ENCODE peak calls at places on chromosomes 13 and 19, in ten cellular contexts. B is cardiac fibroblast, N is choroid plexus epithelial cell, W is HCT116, U is mucosa of descending colon, K is fibroblast of mammary gland, O is kidney epithelial cell, P is body of pancreas, R is foreskin fibroblast, G is DND-41. Y is an unnamed sample.

GRCh38 chr13:42041684-42042035 is 6.8 kb upstream of the DGKH start:
- DNase-seq in B (peak; percentile 74), U (peak; percentile 58), N (peak; percentile 76), R (peak; percentile 68), O (no peak), W (no peak), P (peak; percentile 61), K (peak; percentile 68), G (no peak), Y (no peak)

GRCh38 chr19:21322528-21322927 is 6.7 kb downstream of the ZNF708 start:
- DNase-seq in B (peak; percentile 68), U (no peak), G (no peak), R (no peak), N (no peak), O (no peak), P (peak; percentile 13), K (peak; percentile 12), W (no peak), Y (no peak)

GRCh38 chr19:5046339-5047039 is 77.6 kb downstream of the KDM4B start:
- DNase-seq in U (peak; percentile 83), R (peak; percentile 68), O (no peak), P (peak; percentile 94), B (no peak), W (no peak), G (no peak), N (peak; percentile 34), K (no peak), Y (no peak)

GRCh38 chr13:54018485-54018884 is 989.9 kb downstream of the OLFM4 start:
- DNase-seq in U (no peak), N (no peak), P (no peak), K (no peak), W (no peak), B (no peak), O (no peak), R (no peak), G (no peak), Y (no peak)

GRCh38 chr13:23723463-23723862 is 153.3 kb downstream of the TNFRSF19 start:
- DNase-seq in P (no peak), G (no peak), K (peak; percentile 85), R (peak; percentile 56), W (no peak), B (peak; percentile 48), U (no peak), N (peak; percentile 38), O (no peak), Y (peak; percentile 54)

GRCh38 chr13:95546919-95547318 is 5.6 kb upstream of the CLDN10 start:
- DNase-seq in R (no peak), P (no peak), B (no peak), O (no peak), U (no peak), K (no peak), N (no peak), G (no peak), W (no peak), Y (no peak)

GRCh38 chr19:29531458-29532025 is 5.7 kb downstream of the VSTM2B start:
- DNase-seq in U (no peak), K (no peak), R (no peak), G (no peak), W (no peak), N (no peak), O (no peak), B (no peak), P (no peak), Y (no peak)

GRCh38 chr13:112957295-112957677 is 11.7 kb upstream of the MCF2L start:
- DNase-seq in G (no peak), O (no peak), R (no peak), P (no peak), U (no peak), B (no peak), K (no peak), N (no peak), W (no peak), Y (no peak)

GRCh38 chr13:51453308-51453958 is 597 bp upstream of the INTS6 start:
- DNase-seq in G (peak; percentile 87), U (peak; percentile 92), P (peak; percentile 85), N (no peak), B (no peak), O (no peak), W (no peak), R (no peak), K (no peak), Y (no peak)

GRCh38 chr19:41816761-41817160 is 20.4 kb downstream of the CEACAM3 start:
- DNase-seq in P (no peak), N (no peak), K (no peak), W (no peak), B (no peak), R (no peak), U (no peak), G (no peak), O (no peak), Y (no peak)

GRCh38 chr19:45254044-45254531 is 3.0 kb downstream of the MARK4 start:
- DNase-seq in U (no peak), B (no peak), G (peak; percentile 12), R (no peak), P (no peak), K (no peak), N (no peak), O (no peak), W (no peak), Y (no peak)

GRCh38 chr19:7850975-7851622 is 21.1 kb downstream of the EVI5L start:
- DNase-seq in W (no peak), G (no peak), B (no peak), O (no peak), K (no peak), P (no peak), R (no peak), U (no peak), N (no peak), Y (no peak)

GRCh38 chr13:97948041-97948440 is 5.4 kb upstream of the IPO5 start:
- DNase-seq in O (no peak), K (peak; percentile 28), R (peak; percentile 34), U (no peak), W (no peak), P (no peak), B (no peak), G (no peak), N (no peak), Y (no peak)

GRCh38 chr13:98216135-98216565 is 39.1 kb upstream of the RNF113B start:
- DNase-seq in K (peak; percentile 86), W (peak; percentile 33), O (peak; percentile 62), G (no peak), R (peak; percentile 92), B (peak; percentile 34), U (no peak), N (peak; percentile 95), P (peak; percentile 71), Y (no peak)

GRCh38 chr19:13917888-13918406 is 11.9 kb downstream of the CC2D1A start:
- DNase-seq in B (no peak), W (no peak), O (no peak), U (no peak), P (no peak), K (no peak), G (no peak), R (no peak), N (no peak), Y (no peak)

GRCh38 chr13:97535619-97536018 is 101.7 kb downstream of the RAP2A start:
- DNase-seq in R (peak; percentile 9), G (no peak), N (peak; percentile 45), P (no peak), U (no peak), O (no peak), W (no peak), K (peak; percentile 85), B (peak; percentile 20), Y (no peak)

GRCh38 chr13:38173403-38173802 is 176.2 kb upstream of the UFM1 start:
- DNase-seq in K (no peak), R (no peak), N (no peak), U (no peak), P (no peak), W (no peak), B (no peak), O (no peak), G (no peak), Y (no peak)

GRCh38 chr19:991174-991931 is 7.2 kb downstream of the WDR18 start:
- DNase-seq in K (peak; percentile 54), R (peak; percentile 36), G (peak; percentile 66), B (peak; percentile 64), O (no peak), N (peak; percentile 64), W (peak; percentile 22), P (no peak), U (peak; percentile 76), Y (no peak)

DNA sequence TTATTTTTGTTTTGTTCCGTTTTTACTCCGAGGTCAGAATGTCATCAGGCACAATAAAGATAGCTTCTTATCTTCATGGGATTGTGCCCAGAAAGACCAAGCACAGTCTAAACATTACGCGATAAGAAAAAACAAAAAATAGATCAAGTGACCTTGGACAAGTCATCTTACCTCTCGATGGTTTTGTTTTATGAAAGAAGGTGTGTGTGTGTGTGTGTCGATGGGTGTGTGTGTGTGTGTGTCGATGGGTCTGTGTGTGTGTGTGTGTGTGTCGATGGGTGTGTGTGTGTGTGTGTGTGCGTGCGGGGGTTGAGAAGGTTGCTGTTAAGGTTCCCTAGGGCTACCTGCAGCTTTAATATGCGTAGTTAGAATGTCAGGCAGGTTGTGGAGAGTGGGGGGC is 616 bp upstream of the ATP8A2 start:
- DNase-seq in U (no peak), G (no peak), B (no peak), O (no peak), K (no peak), R (no peak), W (no peak), N (no peak), P (no peak), Y (no peak)
- TF ChIP-seq CTCF in U (no peak), G (no peak), B (no peak), O (no peak), K (no peak), R (no peak), W (no peak), N (no peak), P (no peak), Y (no peak)

DNA sequence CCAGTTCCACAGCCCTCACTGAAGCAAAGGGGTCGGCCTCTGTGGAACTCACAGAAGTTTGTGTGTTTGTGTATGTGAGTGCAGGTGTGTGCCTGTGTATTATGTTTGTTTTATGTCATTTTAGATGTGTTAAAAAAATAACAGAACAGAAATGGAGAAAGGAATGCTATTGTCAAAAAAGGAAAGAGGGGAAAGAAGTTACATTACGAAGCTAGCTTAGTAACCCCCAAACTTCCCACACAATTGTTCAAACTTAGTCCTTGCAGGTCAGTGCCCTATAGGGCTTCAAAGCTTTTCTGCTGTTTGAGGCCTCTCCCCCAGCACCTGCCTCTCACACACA is 1505.6 kb upstream of the SLC10A2 start:
- DNase-seq in B (no peak), N (no peak), G (no peak), W (no peak), P (no peak), U (no peak), K (no peak), O (no peak), R (no peak), Y (no peak)
- H3K4me3 ChIP-seq in B (no peak overlapping the region), N (no peak overlapping the region), G (no peak overlapping the region), W (no peak overlapping the region), P (no peak overlapping the region), U (no peak overlapping the region), K (no peak overlapping the region), O (no peak overlapping the region), R (peak overlapping the region; percentile 36), Y (no peak overlapping the region)

GRCh38 chr13:110801044-110801443 is 87.5 kb downstream of the ING1 start:
- DNase-seq in B (no peak), O (no peak), W (no peak), N (no peak), R (no peak), K (no peak), U (no peak), P (no peak), G (no peak), Y (no peak)
- TF ChIP-seq CTCF in B (no peak), O (no peak), W (no peak), N (peak; percentile 9), R (no peak), K (no peak), U (no peak), P (no peak), G (no peak), Y (no peak)

GRCh38 chr19:46990998-46991676 is 28.5 kb upstream of the NPAS1 start:
- DNase-seq in U (peak; percentile 67), P (peak; percentile 86), N (peak; percentile 86), K (peak; percentile 85), B (peak; percentile 94), O (no peak), R (peak; percentile 81), W (peak; percentile 48), G (peak; percentile 58), Y (peak; percentile 62)
- H3K4me3 ChIP-seq in U (no peak overlapping the region), P (no peak overlapping the region), N (peak overlapping the region; percentile 26), K (no peak overlapping the region), B (no peak overlapping the region), O (no peak overlapping the region), R (no peak overlapping the region), W (no peak overlapping the region), G (no peak overlapping the region), Y (no peak overlapping the region)

Y was measured in AG09309.